ENCODE peak calls at places on chromosomes 13 and 19, in eight cellular contexts. E is stimulated activated CD4-positive, alpha-beta T cell treated with anti-CD3 and anti-CD28 coated beads, Interleukin-4, amount 100 ng/mL, for 24 hours; M is EH; Q is pons; C is GM19239; B is pancreas; J is aorta; A is effector memory CD4-positive, alpha-beta T cell. U is an unnamed sample.

GRCh38 chr13:102172406-102172805 is 229.4 kb downstream of the FGF14 start:
- DNase-seq in B (no peak), A (no peak), M (no peak), J (no peak), C (no peak), E (no peak), Q (no peak), U (no peak)

GRCh38 chr13:110218601-110219201 is 88.3 kb downstream of the COL4A1 start:
- DNase-seq in E (no peak), J (no peak), B (no peak), C (no peak), Q (no peak), A (no peak), M (no peak), U (no peak)

GRCh38 chr13:101283782-101284181 is 132.5 kb downstream of the NALCN start:
- DNase-seq in J (no peak), C (no peak), M (no peak), Q (no peak), E (no peak), B (no peak), A (no peak), U (no peak)

GRCh38 chr13:113216165-113217056 is 7.0 kb downstream of the CUL4A start:
- DNase-seq in M (peak; percentile 73), J (no peak), E (no peak), C (no peak), B (no peak), A (no peak), Q (peak; percentile 38), U (peak; percentile 66)

GRCh38 chr13:109595466-109595865 is 190.9 kb downstream of the IRS2 start:
- DNase-seq in C (no peak), Q (no peak), J (no peak), M (peak; percentile 2), B (no peak), A (no peak), E (no peak), U (no peak)

GRCh38 chr19:58021541-58022282 is 12.1 kb upstream of the ZSCAN1 start:
- DNase-seq in E (peak; percentile 31), Q (peak; percentile 79), M (peak; percentile 41), J (peak; percentile 66), C (no peak), A (no peak), B (no peak), U (peak; percentile 50)

GRCh38 chr13:98346904-98347636 is 170.0 kb upstream of the RNF113B start:
- DNase-seq in J (no peak), E (no peak), Q (no peak), B (no peak), A (no peak), C (no peak), M (no peak), U (no peak)

GRCh38 chr19:14941189-14941588 is at the start of gene OR7C2:
- DNase-seq in B (no peak), C (no peak), J (no peak), A (no peak), M (no peak), E (no peak), Q (no peak), U (no peak)

GRCh38 chr13:33934343-33934742 is 116.4 kb downstream of the RFC3 start:
- DNase-seq in B (no peak), E (no peak), Q (no peak), C (no peak), J (no peak), M (no peak), A (no peak), U (no peak)

GRCh38 chr19:50719119-50719435 is 525 bp downstream of the SHANK1 start:
- DNase-seq in A (no peak), J (no peak), Q (no peak), C (no peak), B (no peak), E (no peak), M (no peak), U (no peak)